ENCODE peak calls at places on chromosomes 6 and 20, in eight cellular contexts. B, N, U, W, J, F, A and V are unnamed samples.

GRCh38 chr6:135212020-135212806 is 31.1 kb downstream of the MYB start:
- DNase-seq in B (no peak), N (no peak), U (no peak), W (no peak), J (no peak), F (no peak), A (peak; percentile 39), V (peak; percentile 62)

GRCh38 chr6:160519603-160520042 is 144.5 kb downstream of the LPA start:
- DNase-seq in B (no peak), N (no peak), U (no peak), W (no peak), J (no peak), F (no peak), A (no peak), V (peak; percentile 63)

GRCh38 chr6:67630146-67630545 is 1004.9 kb upstream of the ADGRB3 start:
- DNase-seq in B (no peak), N (no peak), U (no peak), W (no peak), J (no peak), F (no peak), A (peak; percentile 84), V (peak; percentile 21)

GRCh38 chr6:107314644-107315043 is 144.7 kb downstream of the PDSS2 start:
- DNase-seq in B (no peak), N (no peak), U (no peak), W (no peak), J (no peak), F (no peak), A (no peak), V (no peak)

GRCh38 chr20:44601801-44602204 is 19.4 kb downstream of the PKIG start:
- DNase-seq in B (no peak), N (no peak), U (peak; percentile 62), W (no peak), J (no peak), F (no peak), A (peak; percentile 40), V (no peak)

GRCh38 chr20:47778398-47779354 is 6.6 kb downstream of the SULF2 start:
- DNase-seq in B (no peak), N (no peak), U (no peak), W (no peak), J (no peak), F (no peak), A (no peak), V (no peak)

GRCh38 chr6:82362868-82363267 is 749 bp upstream of the TPBG start:
- DNase-seq in B (no peak), N (no peak), U (no peak), W (no peak), J (no peak), F (no peak), A (peak; percentile 89), V (peak; percentile 53)

GRCh38 chr6:169095153-169095552 is 158.5 kb downstream of the THBS2 start:
- DNase-seq in B (no peak), N (no peak), U (no peak), W (no peak), J (no peak), F (no peak), A (no peak), V (no peak)

GRCh38 chr6:108731229-108731565 is 117.0 kb upstream of the ARMC2 start:
- DNase-seq in B (no peak), N (no peak), U (no peak), W (no peak), J (no peak), F (no peak), A (no peak), V (no peak)

GRCh38 chr6:33428219-33428890 is 8.5 kb downstream of the SYNGAP1 start:
- DNase-seq in B (no peak), N (peak; percentile 61), U (no peak), W (peak; percentile 59), J (no peak), F (peak; percentile 62), A (no peak), V (peak; percentile 61)

GRCh38 chr20:32271620-32272019 is 5.8 kb upstream of the KIF3B start:
- DNase-seq in B (no peak), N (no peak), U (no peak), W (no peak), J (no peak), F (no peak), A (no peak), V (no peak)

GRCh38 chr6:61711849-61712248 is 574.2 kb downstream of the KHDRBS2 start:
- DNase-seq in B (no peak), N (no peak), U (no peak), W (no peak), J (no peak), F (no peak), A (no peak), V (no peak)

GRCh38 chr6:20900396-20901160 is 366.3 kb downstream of the CDKAL1 start:
- DNase-seq in B (no peak), N (no peak), U (no peak), W (no peak), J (no peak), F (no peak), A (no peak), V (no peak)

GRCh38 chr6:149429427-149430360 is 29.6 kb downstream of the SUMO4 start:
- DNase-seq in B (no peak), N (no peak), U (no peak), W (no peak), J (no peak), F (no peak), A (no peak), V (no peak)

GRCh38 chr6:162934844-162935243 is 207.1 kb downstream of the PACRG start:
- DNase-seq in B (no peak), N (no peak), U (no peak), W (no peak), J (no peak), F (no peak), A (no peak), V (no peak)

GRCh38 chr6:10633216-10633615 is 61.2 kb downstream of the C6orf52 start:
- DNase-seq in B (no peak), N (no peak), U (no peak), W (no peak), J (no peak), F (no peak), A (peak; percentile 16), V (peak; percentile 97)

GRCh38 chr20:34622821-34623451 is 54.0 kb downstream of the PIGU start:
- DNase-seq in B (no peak), N (no peak), U (no peak), W (peak; percentile 65), J (no peak), F (no peak), A (no peak), V (no peak)

GRCh38 chr6:4398806-4399205 is 263.4 kb upstream of the ECI2 start:
- DNase-seq in B (no peak), N (no peak), U (no peak), W (no peak), J (no peak), F (no peak), A (no peak), V (no peak)

GRCh38 chr20:37406010-37406998 is 60.4 kb downstream of the SRC start:
- DNase-seq in B (peak; percentile 73), N (no peak), U (peak; percentile 41), W (no peak), J (no peak), F (no peak), A (no peak), V (peak; percentile 17)

GRCh38 chr6:35970181-35970580 is 49.3 kb upstream of the SRPK1 start:
- DNase-seq in B (no peak), N (no peak), U (no peak), W (no peak), J (no peak), F (no peak), A (no peak), V (peak; percentile 81)

GRCh38 chr6:149135809-149136208 is 181.7 kb upstream of the TAB2 start:
- DNase-seq in B (no peak), N (no peak), U (no peak), W (no peak), J (no peak), F (no peak), A (no peak), V (no peak)

GRCh38 chr20:10661261-10661660 is 12.5 kb downstream of the JAG1 start:
- DNase-seq in B (no peak), N (no peak), U (no peak), W (no peak), J (no peak), F (no peak), A (no peak), V (no peak)

GRCh38 chr20:10659651-10660601 is 13.9 kb downstream of the JAG1 start:
- DNase-seq in B (peak; percentile 82), N (no peak), U (no peak), W (peak; percentile 77), J (no peak), F (no peak), A (no peak), V (no peak)

GRCh38 chr20:10660661-10661060 is 13.1 kb downstream of the JAG1 start:
- DNase-seq in B (no peak), N (no peak), U (no peak), W (no peak), J (no peak), F (no peak), A (no peak), V (peak; percentile 61)

GRCh38 chr20:10662661-10663458 is 10.9 kb downstream of the JAG1 start:
- DNase-seq in B (no peak), N (no peak), U (no peak), W (no peak), J (no peak), F (no peak), A (no peak), V (no peak)

GRCh38 chr20:10662151-10662550 is 11.6 kb downstream of the JAG1 start:
- DNase-seq in B (no peak), N (no peak), U (no peak), W (no peak), J (no peak), F (no peak), A (no peak), V (no peak)
- H3K27me3 ChIP-seq in B (no peaks in the 10 kb centered on the region), N (no peaks in the 10 kb centered on the region), U (no peaks in the 10 kb centered on the region), W (no peaks in the 10 kb centered on the region), J (peaks cover 5% of the 10 kb centered on the region), F (no peaks in the 10 kb centered on the region), A (no peaks in the 10 kb centered on the region), V (no peaks in the 10 kb centered on the region)

GRCh38 chr20:54170963-54171362 is 2.8 kb downstream of the CYP24A1 start:
- DNase-seq in B (no peak), N (no peak), U (no peak), W (no peak), J (no peak), F (no peak), A (no peak), V (no peak)
- H3K27me3 ChIP-seq in B (peaks cover 85% of the 10 kb centered on the region), N (peaks cover 31% of the 10 kb centered on the region), U (peaks cover 74% of the 10 kb centered on the region), W (peaks cover 83% of the 10 kb centered on the region), J (peaks cover 86% of the 10 kb centered on the region), F (peaks cover 23% of the 10 kb centered on the region), A (peaks cover 20% of the 10 kb centered on the region), V (peaks cover 5% of the 10 kb centered on the region)

DNA sequence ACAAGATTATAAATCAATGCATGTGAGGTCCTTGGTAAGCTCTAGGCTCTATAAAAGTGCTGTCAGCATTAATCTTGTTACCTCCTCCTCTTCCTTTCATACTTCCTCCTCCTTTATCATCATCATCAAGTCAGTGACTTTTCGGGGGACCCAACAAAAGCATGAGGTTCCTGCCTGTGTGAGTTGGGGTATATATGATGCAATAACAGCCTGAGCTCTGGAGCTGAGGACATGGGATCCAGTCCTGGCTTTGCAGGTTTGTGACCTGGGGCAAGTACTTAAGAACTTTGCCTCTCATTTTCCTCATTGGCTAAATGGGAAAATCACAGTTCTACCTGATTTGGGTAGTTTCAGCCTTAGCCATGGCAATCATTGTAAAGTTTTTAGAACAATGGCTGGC is 7.1 kb upstream of the PHACTR3 start:
- DNase-seq in B (no peak), N (no peak), U (no peak), W (no peak), J (no peak), F (no peak), A (no peak), V (no peak)
- H3K27me3 ChIP-seq in B (peaks cover 17% of the 10 kb centered on the region), N (no peaks in the 10 kb centered on the region), U (peaks cover 10% of the 10 kb centered on the region), W (peaks cover 16% of the 10 kb centered on the region), J (peaks cover 21% of the 10 kb centered on the region), F (no peaks in the 10 kb centered on the region), A (no peaks in the 10 kb centered on the region), V (no peaks in the 10 kb centered on the region)

GRCh38 chr20:62560162-62560561 is 82.1 kb upstream of the SLCO4A1 start:
- DNase-seq in B (no peak), N (no peak), U (no peak), W (no peak), J (no peak), F (no peak), A (no peak), V (no peak)
- H3K27me3 ChIP-seq in B (peaks cover 60% of the 10 kb centered on the region), N (peaks cover 5% of the 10 kb centered on the region), U (peaks cover 48% of the 10 kb centered on the region), W (peaks cover 75% of the 10 kb centered on the region), J (peaks cover 10% of the 10 kb centered on the region), F (no peaks in the 10 kb centered on the region), A (peaks cover 19% of the 10 kb centered on the region), V (peaks cover 11% of the 10 kb centered on the region)